ENCODE peak calls at places on chromosome 22, in seven cellular contexts. B is neural crest cell, P is endothelial cell, T is choroid plexus epithelial cell, C is Calu3, A is H9, L is MCF 10A. V is an unnamed sample.

GRCh38 chr22:29456211-29456671 is 17.9 kb downstream of the RFPL1 start:
- DNase-seq in B (no peak), P (no peak), T (peak), C (no peak), A (no peak), L (no peak), V (no peak)

GRCh38 chr22:45302047-45302446 is 7.7 kb upstream of the FAM118A start:
- DNase-seq in B (no peak), P (no peak), T (peak), C (no peak), A (no peak), L (peak), V (peak)

GRCh38 chr22:31223786-31224191 is 11.7 kb downstream of the LIMK2 start:
- DNase-seq in B (no peak), P (no peak), T (no peak), C (peak), A (no peak), L (no peak), V (no peak)

GRCh38 chr22:46061431-46062231 is 84.7 kb upstream of the WNT7B start:
- DNase-seq in B (no peak), P (no peak), T (no peak), C (no peak), A (peak), L (peak), V (no peak)

GRCh38 chr22:29254283-29254653 is 13.5 kb downstream of the RHBDD3 start:
- DNase-seq in B (no peak), P (no peak), T (no peak), C (no peak), A (no peak), L (no peak), V (no peak)

GRCh38 chr22:48952256-48953102 is 875.2 kb downstream of the BRD1 start:
- DNase-seq in B (no peak), P (no peak), T (no peak), C (no peak), A (peak), L (no peak), V (no peak)

GRCh38 chr22:49779853-49780271 is 47.8 kb downstream of the BRD1 start:
- DNase-seq in B (no peak), P (no peak), T (no peak), C (no peak), A (no peak), L (no peak), V (no peak)

GRCh38 chr22:37781434-37782059 is 26.2 kb upstream of the GCAT start:
- DNase-seq in B (no peak), P (no peak), T (peak), C (no peak), A (peak), L (no peak), V (peak)

GRCh38 chr22:39661842-39662676 is 91.5 kb downstream of the CACNA1I start:
- DNase-seq in B (no peak), P (no peak), T (no peak), C (peak), A (peak), L (no peak), V (no peak)

GRCh38 chr22:30667092-30667485 is 586 bp downstream of the DUSP18 start:
- DNase-seq in B (no peak), P (no peak), T (no peak), C (no peak), A (no peak), L (no peak), V (peak)

GRCh38 chr22:49257551-49257951 is 570.1 kb downstream of the BRD1 start:
- DNase-seq in B (no peak), P (no peak), T (no peak), C (no peak), A (peak), L (no peak), V (no peak)

DNA sequence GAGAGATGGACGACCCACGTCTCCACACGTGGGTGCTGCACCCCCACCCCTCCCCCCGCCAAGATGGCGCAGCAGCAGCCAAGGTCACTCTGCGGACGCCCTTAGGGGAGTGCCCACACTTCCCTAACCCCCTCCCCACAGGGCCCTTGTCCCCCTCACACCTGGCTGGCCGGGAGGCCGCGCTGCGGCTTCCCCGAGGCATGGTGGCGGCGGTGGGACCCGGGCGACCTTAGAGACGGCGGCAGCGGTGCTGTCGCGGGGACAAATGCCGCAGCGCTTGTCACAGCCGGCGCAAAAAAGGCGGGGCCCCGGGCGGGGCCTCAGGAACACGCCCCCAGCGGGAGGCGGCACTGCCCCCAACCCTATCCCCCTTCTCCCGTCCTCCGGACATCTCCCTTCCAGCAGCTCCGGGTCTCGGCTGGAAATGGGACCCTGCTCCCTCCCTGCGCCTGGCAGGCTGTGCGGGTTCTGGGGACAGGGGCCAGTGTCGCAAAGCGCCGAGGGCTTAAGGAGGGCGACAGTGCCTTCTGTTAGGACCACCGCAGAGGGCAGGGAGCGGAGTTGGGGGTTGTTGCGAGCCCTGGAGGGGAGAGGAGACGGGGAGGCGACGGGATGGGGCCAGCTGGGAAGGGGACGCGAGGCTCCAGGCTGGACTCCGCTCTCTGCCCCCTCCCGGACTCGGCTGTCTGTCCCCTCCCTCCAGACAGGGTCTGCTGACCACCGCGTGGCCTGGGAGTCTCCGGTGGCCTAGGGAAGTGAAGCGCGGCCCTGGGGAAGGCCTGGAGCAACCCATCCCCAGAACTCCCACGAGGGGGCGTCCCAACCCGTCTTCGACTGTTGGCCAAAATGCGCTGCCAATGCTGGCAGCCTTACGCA is at the start of gene CHCHD10:
- DNase-seq in B (peak), P (peak), T (peak), C (peak), A (peak), L (peak), V (peak)
- TF ChIP-seq CTCF in B (peak), P (peak), T (peak), C (peak), A (peak), L (peak), V (peak)

GRCh38 chr22:43050995-43051394 is 36.0 kb upstream of the PACSIN2 start:
- DNase-seq in B (no peak), P (no peak), T (no peak), C (no peak), A (peak), L (no peak), V (no peak)

GRCh38 chr22:43047605-43048004 is 32.7 kb upstream of the PACSIN2 start:
- DNase-seq in B (no peak), P (no peak), T (no peak), C (no peak), A (no peak), L (no peak), V (no peak)

GRCh38 chr22:43057641-43058040 is 31.6 kb downstream of the TTLL1 start:
- DNase-seq in B (no peak), P (no peak), T (no peak), C (no peak), A (no peak), L (no peak), V (no peak)

GRCh38 chr22:43053176-43053575 is 36.0 kb downstream of the TTLL1 start:
- DNase-seq in B (peak), P (no peak), T (no peak), C (no peak), A (peak), L (no peak), V (no peak)
- TF ChIP-seq CTCF in B (peak), P (peak), T (peak), C (no peak), A (peak), L (no peak), V (no peak)

DNA sequence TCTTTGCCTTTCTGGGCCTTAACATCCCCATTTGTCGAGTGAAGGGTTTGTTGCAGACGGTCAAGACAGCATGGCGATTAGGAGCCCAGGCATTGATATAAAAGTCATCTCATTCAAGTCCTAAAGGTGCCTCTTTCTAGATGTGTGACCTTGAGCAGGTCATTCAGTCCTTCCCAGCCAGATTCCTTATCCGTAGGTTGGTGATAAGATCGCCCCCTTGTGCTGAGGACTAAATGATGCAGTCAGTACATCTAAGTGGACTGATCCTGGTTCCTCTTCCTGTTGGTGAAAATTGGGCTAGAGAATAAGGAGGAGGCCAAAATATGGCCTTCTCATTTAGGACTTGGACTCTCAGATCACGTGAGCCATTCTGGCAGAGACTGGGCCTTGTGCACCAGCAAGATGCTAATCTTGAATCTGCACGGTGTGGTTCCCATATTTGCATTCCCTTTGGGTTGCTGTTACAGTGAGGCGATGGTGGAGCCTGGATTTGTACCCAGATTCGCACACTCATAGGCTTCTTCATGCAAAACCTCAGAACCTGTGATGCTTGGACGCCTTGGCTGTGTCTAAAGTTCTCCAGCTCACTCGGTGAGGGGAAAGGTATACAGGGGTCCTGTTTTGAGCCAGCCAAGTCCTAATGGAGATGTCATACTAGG is 156.8 kb downstream of the MYO18B start:
- DNase-seq in B (peak), P (peak), T (no peak), C (no peak), A (peak), L (no peak), V (no peak)
- TF ChIP-seq CTCF in B (peak), P (peak), T (no peak), C (no peak), A (peak), L (peak), V (no peak)

GRCh38 chr22:18001040-18001893 is 23.1 kb downstream of the MICAL3 start:
- DNase-seq in B (peak), P (peak), T (peak), C (peak), A (peak), L (peak), V (peak)
- TF ChIP-seq CTCF in B (peak), P (peak), T (peak), C (peak), A (peak), L (peak), V (peak)

GRCh38 chr22:20116951-20117645 is at the start of gene TRMT2A:
- DNase-seq in B (peak), P (peak), T (peak), C (peak), A (peak), L (peak), V (peak)
- TF ChIP-seq CTCF in B (peak), P (no peak), T (peak), C (no peak), A (peak), L (no peak), V (no peak)

GRCh38 chr22:22110548-22111266 is 128.1 kb upstream of the TOP3B start:
- DNase-seq in B (peak), P (peak), T (peak), C (peak), A (peak), L (peak), V (peak)

GRCh38 chr22:22111983-22112382 is 129.4 kb upstream of the TOP3B start:
- DNase-seq in B (no peak), P (no peak), T (no peak), C (no peak), A (no peak), L (no peak), V (no peak)

GRCh38 chr22:22112533-22113294 is 130.1 kb upstream of the TOP3B start:
- DNase-seq in B (no peak), P (no peak), T (no peak), C (no peak), A (no peak), L (no peak), V (no peak)

GRCh38 chr22:22111267-22111751 is 128.7 kb upstream of the TOP3B start:
- DNase-seq in B (no peak), P (no peak), T (peak), C (no peak), A (no peak), L (peak), V (peak)

GRCh38 chr22:22109693-22110466 is 127.3 kb upstream of the TOP3B start:
- DNase-seq in B (no peak), P (no peak), T (no peak), C (no peak), A (no peak), L (no peak), V (no peak)
- TF ChIP-seq CTCF in B (peak), P (peak), T (peak), C (peak), A (peak), L (no peak), V (peak)

GRCh38 chr22:24707477-24707816 is 67.1 kb downstream of the PIWIL3 start:
- DNase-seq in B (no peak), P (no peak), T (no peak), C (no peak), A (peak), L (no peak), V (no peak)

GRCh38 chr22:24703101-24703500 is 71.4 kb downstream of the PIWIL3 start:
- DNase-seq in B (no peak), P (no peak), T (peak), C (no peak), A (no peak), L (no peak), V (no peak)

GRCh38 chr22:24706732-24707476 is 67.6 kb downstream of the PIWIL3 start:
- DNase-seq in B (no peak), P (no peak), T (no peak), C (no peak), A (no peak), L (no peak), V (no peak)

GRCh38 chr22:24706050-24706449 is 68.5 kb downstream of the PIWIL3 start:
- DNase-seq in B (no peak), P (peak), T (peak), C (peak), A (peak), L (no peak), V (no peak)
- TF ChIP-seq CTCF in B (no peak), P (peak), T (peak), C (no peak), A (peak), L (no peak), V (no peak)

DNA sequence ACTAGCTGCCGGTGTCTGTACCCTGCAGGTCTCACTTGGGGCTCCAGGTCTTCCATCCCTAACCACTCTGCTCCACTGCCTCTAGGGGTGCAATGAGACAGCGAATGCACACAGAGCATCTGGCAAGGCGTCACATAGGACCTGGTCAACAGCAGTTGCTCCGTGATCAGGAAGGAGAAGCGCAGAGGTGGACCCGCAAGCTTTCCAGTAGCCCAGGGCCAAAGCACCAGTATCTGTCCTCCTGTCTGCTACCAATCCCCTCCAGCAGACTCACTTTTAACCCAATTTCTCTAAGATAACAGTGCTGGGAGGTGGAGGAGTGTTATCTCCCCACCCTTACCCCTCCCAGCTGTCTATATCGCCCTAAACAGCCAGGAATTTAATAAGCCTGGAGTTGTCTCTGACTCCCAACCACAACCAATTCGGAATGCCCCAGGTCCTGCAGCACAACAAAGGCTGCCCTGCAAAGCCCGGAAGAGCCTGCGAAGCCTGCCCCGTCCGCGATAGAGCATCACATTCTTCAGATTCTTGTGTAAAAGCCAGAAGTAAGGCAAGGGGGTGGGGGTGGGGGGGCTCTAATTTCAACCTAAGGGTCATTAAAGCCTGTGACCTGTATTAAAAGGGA is 19.3 kb downstream of the MYH9 start:
- DNase-seq in B (no peak), P (peak), T (peak), C (peak), A (peak), L (peak), V (peak)
- TF ChIP-seq CTCF in B (peak), P (no peak), T (peak), C (no peak), A (no peak), L (no peak), V (no peak)

V was measured in fibroblast of the aortic adventitia.